ENCODE peak calls at places on chromosomes 13 and 19, in eight cellular contexts. F is uterus; L is iris pigment epithelial cell; N is Ammon's horn; Q is activated CD8-positive, alpha-beta memory T cell treated with anti-CD3 and anti-CD28 coated beads, Interleukin-2, amount 10 ng/mL, durations not matched to agents 7 days and 5 days; V is ELR; Z is CD4-positive, alpha-beta T cell; M is C1 segment of cervical spinal cord. Y is an unnamed sample.

GRCh38 chr19:33796164-33797100 is at the start of gene KCTD15:
- DNase-seq in F (peak), L (peak), N (no peak), Q (no peak), V (peak), Z (no peak), M (peak), Y (peak)

GRCh38 chr13:42615691-42616090 is 41.7 kb downstream of the TNFSF11 start:
- DNase-seq in F (no peak), L (peak), N (no peak), Q (no peak), V (peak), Z (no peak), M (no peak), Y (no peak)

GRCh38 chr13:73833331-73834070 is 300.7 kb downstream of the KLF12 start:
- DNase-seq in F (no peak), L (no peak), N (no peak), Q (no peak), V (no peak), Z (no peak), M (no peak), Y (no peak)

GRCh38 chr13:109569938-109570711 is 216.3 kb downstream of the IRS2 start:
- DNase-seq in F (no peak), L (no peak), N (peak), Q (peak), V (no peak), Z (peak), M (no peak), Y (no peak)

GRCh38 chr19:6222884-6223283 is 56.9 kb downstream of the MLLT1 start:
- DNase-seq in F (no peak), L (no peak), N (no peak), Q (no peak), V (peak), Z (no peak), M (no peak), Y (no peak)

GRCh38 chr13:114043421-114044053 is 69.7 kb upstream of the C13orf46 start:
- DNase-seq in F (peak), L (peak), N (no peak), Q (no peak), V (peak), Z (no peak), M (no peak), Y (no peak)

GRCh38 chr19:49011194-49011593 is 5.7 kb downstream of the LHB start:
- DNase-seq in F (no peak), L (no peak), N (no peak), Q (no peak), V (no peak), Z (no peak), M (no peak), Y (no peak)

GRCh38 chr13:88919970-88920628 is 1248.9 kb downstream of the SLITRK5 start:
- DNase-seq in F (no peak), L (no peak), N (no peak), Q (peak), V (no peak), Z (no peak), M (no peak), Y (no peak)

GRCh38 chr13:59112375-59112774 is 1051.4 kb downstream of the DIAPH3 start:
- DNase-seq in F (no peak), L (peak), N (peak), Q (no peak), V (peak), Z (no peak), M (peak), Y (peak)

GRCh38 chr13:75876371-75877050 is 240.4 kb downstream of the LMO7 start:
- DNase-seq in F (peak), L (peak), N (peak), Q (peak), V (peak), Z (peak), M (no peak), Y (peak)

GRCh38 chr19:51440846-51441409 is 17.3 kb downstream of the SIGLEC8 start:
- DNase-seq in F (no peak), L (no peak), N (no peak), Q (peak), V (peak), Z (no peak), M (no peak), Y (no peak)

GRCh38 chr19:4660181-4660791 is 9.9 kb downstream of the MYDGF start:
- DNase-seq in F (no peak), L (no peak), N (no peak), Q (no peak), V (peak), Z (no peak), M (no peak), Y (no peak)

GRCh38 chr13:101452519-101453485 is at the start of gene ITGBL1:
- DNase-seq in F (no peak), L (peak), N (no peak), Q (no peak), V (peak), Z (no peak), M (no peak), Y (peak)

GRCh38 chr13:46896346-46897138 is at the start of gene HTR2A:
- DNase-seq in F (peak), L (peak), N (peak), Q (no peak), V (peak), Z (no peak), M (peak), Y (peak)

GRCh38 chr19:46737275-46737654 is 8.6 kb upstream of the FKRP start:
- DNase-seq in F (no peak), L (no peak), N (no peak), Q (no peak), V (no peak), Z (no peak), M (no peak), Y (no peak)

GRCh38 chr13:46150134-46150693 is 31.8 kb downstream of the LCP1 start:
- DNase-seq in F (no peak), L (no peak), N (no peak), Q (no peak), V (no peak), Z (no peak), M (no peak), Y (no peak)

GRCh38 chr13:45626731-45627374 is 11.3 kb upstream of the ERICH6B start:
- DNase-seq in F (no peak), L (peak), N (no peak), Q (no peak), V (peak), Z (no peak), M (no peak), Y (peak)

GRCh38 chr19:23917856-23918255 is 3.2 kb downstream of the ZNF726 start:
- DNase-seq in F (no peak), L (no peak), N (no peak), Q (no peak), V (no peak), Z (no peak), M (no peak), Y (no peak)

Y was measured in adipocyte.